ENCODE peak calls at places on chromosomes 16 and 17, in eight cellular contexts. A is vagina, D is stomach, T is Peyer's patch, Z is IMR-90, W is tibial nerve, S is body of pancreas, E is uterus. P is an unnamed sample.

GRCh38 chr17:40106760-40107265 is 6.4 kb upstream of the NR1D1 start:
- DNase-seq in A (no peak), D (no peak), T (no peak), Z (no peak), W (peak; percentile 22), S (no peak), E (peak; percentile 62), P (peak; percentile 65)

GRCh38 chr16:56866955-56867830 is 2.2 kb downstream of the SLC12A3 start:
- DNase-seq in A (no peak), D (peak; percentile 53), T (no peak), Z (peak; percentile 67), W (peak; percentile 86), S (peak; percentile 63), E (peak; percentile 41), P (no peak)

GRCh38 chr16:1705688-1706385 is at the start of gene MAPK8IP3:
- DNase-seq in A (peak; percentile 91), D (peak; percentile 92), T (peak; percentile 98), Z (peak; percentile 82), W (peak; percentile 89), S (peak; percentile 88), E (peak; percentile 82), P (peak; percentile 89)

GRCh38 chr16:55737966-55738365 is 82.2 kb downstream of the SLC6A2 start:
- DNase-seq in A (peak; percentile 60), D (no peak), T (no peak), Z (no peak), W (no peak), S (no peak), E (no peak), P (no peak)

GRCh38 chr16:87802670-87803069 is 36.9 kb upstream of the KLHDC4 start:
- DNase-seq in A (no peak), D (no peak), T (no peak), Z (no peak), W (no peak), S (no peak), E (no peak), P (no peak)

GRCh38 chr16:27195068-27195741 is 8.1 kb upstream of the KDM8 start:
- DNase-seq in A (no peak), D (no peak), T (no peak), Z (no peak), W (no peak), S (no peak), E (no peak), P (no peak)

GRCh38 chr16:77322757-77323156 is 112.1 kb downstream of the ADAMTS18 start:
- DNase-seq in A (no peak), D (no peak), T (no peak), Z (no peak), W (no peak), S (peak; percentile 3), E (no peak), P (no peak)

GRCh38 chr17:4433515-4434031 is at the start of gene SPNS3:
- DNase-seq in A (no peak), D (no peak), T (no peak), Z (no peak), W (no peak), S (peak; percentile 17), E (no peak), P (no peak)

GRCh38 chr16:728890-729744 is 2.2 kb downstream of the HAGHL start:
- DNase-seq in A (no peak), D (no peak), T (no peak), Z (no peak), W (no peak), S (no peak), E (no peak), P (no peak)

GRCh38 chr16:30722443-30722842 is 23.5 kb downstream of the SRCAP start:
- DNase-seq in A (no peak), D (no peak), T (peak; percentile 49), Z (no peak), W (no peak), S (no peak), E (no peak), P (no peak)
- TF ChIP-seq CTCF in A (no peak), D (no peak), T (no peak), Z (no peak), W (no peak), S (peak; percentile 11), E (no peak), P (no peak)

GRCh38 chr17:41996855-41997164 is 20.4 kb downstream of the DNAJC7 start:
- DNase-seq in A (no peak), D (no peak), T (no peak), Z (no peak), W (no peak), S (no peak), E (no peak), P (no peak)
- TF ChIP-seq POLR2A in A (no peak), D (no peak), T (no peak), Z (no peak), W (no peak), S (no peak), E (no peak), P (no peak)

DNA sequence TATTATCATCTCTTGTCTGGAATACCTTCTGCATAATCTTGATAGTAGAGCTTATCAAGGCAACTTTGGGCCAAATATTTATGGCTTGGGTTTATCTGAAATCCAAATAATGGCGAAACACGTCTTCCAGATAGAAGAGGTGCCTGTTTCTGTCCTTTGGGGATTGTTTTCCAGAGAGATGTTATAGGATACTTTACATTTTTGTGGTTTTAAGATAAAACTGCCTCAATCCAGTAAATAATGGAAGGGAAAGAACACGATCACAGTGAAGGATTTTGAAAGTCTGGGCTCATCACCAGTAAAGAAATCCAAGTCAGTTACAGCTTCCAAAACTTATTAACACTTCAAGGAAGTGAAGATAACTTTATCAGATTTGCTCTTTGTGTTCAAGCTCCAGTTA is 30.0 kb downstream of the DNAH2 start:
- DNase-seq in A (no peak), D (no peak), T (no peak), Z (peak; percentile 72), W (no peak), S (no peak), E (no peak), P (no peak)
- H3K4me1 ChIP-seq in A (peaks cover 10% of the 10 kb centered on the region), D (peaks cover 3% of the 10 kb centered on the region), T (no peaks in the 10 kb centered on the region), Z (peaks cover 26% of the 10 kb centered on the region), W (no peaks in the 10 kb centered on the region), S (no peaks in the 10 kb centered on the region), E (no peaks in the 10 kb centered on the region), P (peaks cover 5% of the 10 kb centered on the region)

GRCh38 chr17:29007456-29008455 is 1.9 kb upstream of the SEZ6 start:
- DNase-seq in A (no peak), D (no peak), T (no peak), Z (peak; percentile 7), W (no peak), S (no peak), E (no peak), P (no peak)

GRCh38 chr17:29004081-29004692 is 1.6 kb downstream of the SEZ6 start:
- DNase-seq in A (no peak), D (no peak), T (no peak), Z (peak; percentile 33), W (no peak), S (no peak), E (no peak), P (no peak)

GRCh38 chr17:29003289-29003688 is 2.5 kb downstream of the SEZ6 start:
- DNase-seq in A (no peak), D (no peak), T (no peak), Z (no peak), W (no peak), S (no peak), E (no peak), P (no peak)

GRCh38 chr17:29005936-29006438 is at the start of gene SEZ6:
- DNase-seq in A (no peak), D (peak; percentile 74), T (peak; percentile 65), Z (peak; percentile 48), W (peak; percentile 38), S (peak; percentile 77), E (peak; percentile 24), P (peak; percentile 82)

GRCh38 chr17:29005562-29005887 is 308 bp downstream of the SEZ6 start:
- DNase-seq in A (no peak), D (no peak), T (no peak), Z (no peak), W (no peak), S (no peak), E (no peak), P (no peak)
- TF ChIP-seq CTCF in A (no peak), D (no peak), T (no peak), Z (no peak), W (no peak), S (no peak), E (no peak), P (no peak)